ENCODE peak calls at places on chromosomes 16 and 17, in ten cellular contexts. O is breast epithelium, V is pancreas, X is A673, Y is hepatocyte, W is psoas muscle, C is fibroblast of lung, P is neural progenitor cell, Z is PC-3, B is thoracic aorta. T is an unnamed sample.
A peak's percentile ranks its signal among the peaks of the same experiment; 100 is the strongest.

GRCh38 chr16:85052536-85052935 is 24.9 kb downstream of the KIAA0513 start:
- DNase-seq in O (no peak), V (no peak), X (no peak), Y (no peak), W (no peak), C (peak; percentile 15), P (no peak), Z (no peak), B (no peak), T (no peak)

GRCh38 chr17:83083368-83084201 is 4.2 kb downstream of the METRNL start:
- DNase-seq in O (no peak), V (no peak), X (peak; percentile 65), Y (peak; percentile 86), W (peak; percentile 72), C (peak; percentile 97), P (no peak), Z (peak; percentile 86), B (no peak), T (peak; percentile 75)

GRCh38 chr16:89304181-89304851 is 86.8 kb downstream of the ZNF778 start:
- DNase-seq in O (no peak), V (no peak), X (no peak), Y (no peak), W (no peak), C (no peak), P (no peak), Z (no peak), B (no peak), T (no peak)

GRCh38 chr16:50302472-50303005 is 36.2 kb downstream of the ADCY7 start:
- DNase-seq in O (no peak), V (no peak), X (no peak), Y (no peak), W (no peak), C (no peak), P (no peak), Z (no peak), B (no peak), T (no peak)

GRCh38 chr17:41775394-41776226 is 10.9 kb downstream of the JUP start:
- DNase-seq in O (no peak), V (no peak), X (no peak), Y (no peak), W (no peak), C (no peak), P (peak; percentile 84), Z (no peak), B (no peak), T (no peak)

GRCh38 chr17:75514299-75515228 is 773 bp downstream of the CASKIN2 start:
- DNase-seq in O (peak; percentile 73), V (peak; percentile 69), X (peak; percentile 34), Y (peak; percentile 50), W (no peak), C (no peak), P (peak; percentile 68), Z (peak; percentile 90), B (no peak), T (peak; percentile 85)

GRCh38 chr17:30378797-30379302 is at the start of gene CPD:
- DNase-seq in O (peak; percentile 96), V (peak; percentile 95), X (peak; percentile 97), Y (peak; percentile 98), W (peak; percentile 98), C (peak; percentile 93), P (peak; percentile 98), Z (peak; percentile 92), B (peak; percentile 86), T (peak; percentile 98)

GRCh38 chr17:17258998-17259397 is 22.0 kb upstream of the FLCN start:
- DNase-seq in O (no peak), V (no peak), X (no peak), Y (no peak), W (no peak), C (no peak), P (no peak), Z (no peak), B (no peak), T (no peak)

GRCh38 chr16:19384656-19385055 is 33.0 kb upstream of the TMC5 start:
- DNase-seq in O (peak; percentile 68), V (peak; percentile 65), X (no peak), Y (no peak), W (no peak), C (no peak), P (no peak), Z (peak; percentile 90), B (no peak), T (peak; percentile 74)

GRCh38 chr16:19386555-19386954 is 31.1 kb upstream of the TMC5 start:
- DNase-seq in O (no peak), V (no peak), X (no peak), Y (peak; percentile 34), W (no peak), C (no peak), P (no peak), Z (no peak), B (no peak), T (no peak)

GRCh38 chr16:19392352-19392751 is 25.3 kb upstream of the TMC5 start:
- DNase-seq in O (no peak), V (no peak), X (no peak), Y (no peak), W (no peak), C (no peak), P (no peak), Z (no peak), B (no peak), T (no peak)

GRCh38 chr16:19393226-19394074 is 24.2 kb upstream of the TMC5 start:
- DNase-seq in O (no peak), V (no peak), X (peak; percentile 77), Y (peak; percentile 79), W (no peak), C (peak; percentile 25), P (peak; percentile 55), Z (peak; percentile 85), B (no peak), T (no peak)

GRCh38 chr16:19389246-19389645 is 28.4 kb upstream of the TMC5 start:
- DNase-seq in O (peak; percentile 39), V (peak; percentile 49), X (peak; percentile 53), Y (peak; percentile 78), W (no peak), C (no peak), P (peak; percentile 73), Z (peak; percentile 49), B (no peak), T (peak; percentile 39)
- TF ChIP-seq CTCF in O (no peak), V (peak; percentile 41), X (peak; percentile 67), Y (peak; percentile 61), W (no peak), C (peak; percentile 18), P (peak; percentile 72), Z (peak; percentile 71), B (peak; percentile 12), T (peak; percentile 65)

GRCh38 chr17:19248923-19249574 is 11.9 kb downstream of the EPN2 start:
- DNase-seq in O (no peak), V (no peak), X (no peak), Y (peak; percentile 22), W (peak; percentile 57), C (peak; percentile 69), P (no peak), Z (peak; percentile 82), B (no peak), T (no peak)
- H3K27ac ChIP-seq in O (peak overlapping the region; percentile 62), V (no peak overlapping the region), X (no peak overlapping the region), Y (peak overlapping the region; percentile 33), W (peak overlapping the region; percentile 63), C (peak overlapping the region; percentile 49), P (no peak overlapping the region), Z (peak overlapping the region; percentile 76), B (peak overlapping the region; percentile 65), T (peak overlapping the region; percentile 52)

GRCh38 chr17:78947235-78948153 is 22.3 kb upstream of the TIMP2 start:
- DNase-seq in O (no peak), V (peak; percentile 78), X (no peak), Y (peak; percentile 62), W (no peak), C (no peak), P (no peak), Z (no peak), B (no peak), T (no peak)
- TF ChIP-seq CTCF in O (no peak), V (no peak), X (no peak), Y (no peak), W (no peak), C (no peak), P (no peak), Z (no peak), B (no peak), T (no peak)

GRCh38 chr17:59790936-59791335 is 83.5 kb downstream of the VMP1 start:
- DNase-seq in O (no peak), V (no peak), X (no peak), Y (no peak), W (no peak), C (peak; percentile 76), P (no peak), Z (no peak), B (no peak), T (no peak)

GRCh38 chr17:59793249-59793648 is 85.8 kb downstream of the VMP1 start:
- DNase-seq in O (no peak), V (no peak), X (no peak), Y (no peak), W (no peak), C (no peak), P (no peak), Z (no peak), B (no peak), T (no peak)

GRCh38 chr17:59796785-59797205 is 89.3 kb downstream of the VMP1 start:
- DNase-seq in O (no peak), V (no peak), X (no peak), Y (no peak), W (no peak), C (peak; percentile 29), P (no peak), Z (no peak), B (no peak), T (no peak)

GRCh38 chr17:59796138-59796537 is 88.7 kb downstream of the VMP1 start:
- DNase-seq in O (no peak), V (no peak), X (no peak), Y (no peak), W (no peak), C (no peak), P (no peak), Z (no peak), B (no peak), T (no peak)

GRCh38 chr17:59791603-59792457 is 84.4 kb downstream of the VMP1 start:
- DNase-seq in O (no peak), V (no peak), X (peak; percentile 63), Y (no peak), W (no peak), C (no peak), P (no peak), Z (no peak), B (no peak), T (no peak)
- H3K27ac ChIP-seq in O (no peak overlapping the region), V (peak overlapping the region; percentile 36), X (peak overlapping the region; percentile 57), Y (peak overlapping the region; percentile 47), W (peak overlapping the region; percentile 30), C (no peak overlapping the region), P (no peak overlapping the region), Z (no peak overlapping the region), B (peak overlapping the region; percentile 74), T (peak overlapping the region; percentile 38)

GRCh38 chr16:74774223-74775139 is at the start of gene FA2H:
- DNase-seq in O (peak; percentile 87), V (peak; percentile 95), X (peak; percentile 57), Y (peak; percentile 93), W (peak; percentile 49), C (peak; percentile 8), P (peak; percentile 93), Z (peak; percentile 88), B (no peak), T (peak; percentile 98)
- TF ChIP-seq CTCF in O (no peak), V (peak; percentile 24), X (no peak), Y (peak; percentile 32), W (peak; percentile 33), C (no peak), P (peak; percentile 58), Z (peak; percentile 35), B (no peak), T (peak; percentile 49)

T was measured in RWPE1.